ENCODE peak calls at places on chromosomes 12 and 14, in four cellular contexts. One of them, this sample, is unnamed.

GRCh38 chr12:95859344-95859816 is 628 bp downstream of the SNRPF start:
- DNase-seq in germinal center: peak
- DNase-seq in NCI-H1694: no peak
- DNase-seq in hypothalamus: no peak
- DNase-seq in this sample: peak

GRCh38 chr12:17928708-17929366 is 161.2 kb downstream of the RERGL start:
- DNase-seq in germinal center: no peak
- DNase-seq in NCI-H1694: peak
- DNase-seq in hypothalamus: no peak
- DNase-seq in this sample: no peak

GRCh38 chr14:94599656-94600004 is 12.6 kb upstream of the SERPINA3 start:
- DNase-seq in germinal center: no peak
- DNase-seq in NCI-H1694: no peak
- DNase-seq in hypothalamus: no peak
- DNase-seq in this sample: no peak

GRCh38 chr14:64963611-64964010 is 8.5 kb downstream of the RAB15 start:
- DNase-seq in germinal center: no peak
- DNase-seq in NCI-H1694: no peak
- DNase-seq in hypothalamus: no peak
- DNase-seq in this sample: no peak

GRCh38 chr12:92107621-92108131 is 38.0 kb downstream of the BTG1 start:
- DNase-seq in germinal center: no peak
- DNase-seq in NCI-H1694: no peak
- DNase-seq in hypothalamus: no peak
- DNase-seq in this sample: no peak

GRCh38 chr14:102075155-102075554 is 11.7 kb downstream of the HSP90AA1 start:
- DNase-seq in germinal center: no peak
- DNase-seq in NCI-H1694: no peak
- DNase-seq in hypothalamus: no peak
- DNase-seq in this sample: no peak

GRCh38 chr12:6049587-6049986 is 74.9 kb downstream of the VWF start:
- DNase-seq in germinal center: no peak
- DNase-seq in NCI-H1694: no peak
- DNase-seq in hypothalamus: no peak
- DNase-seq in this sample: no peak

GRCh38 chr12:102851246-102851645 is 65.8 kb downstream of the PAH start:
- DNase-seq in germinal center: no peak
- DNase-seq in NCI-H1694: no peak
- DNase-seq in hypothalamus: no peak
- DNase-seq in this sample: no peak

GRCh38 chr12:75212072-75212471 is 2.4 kb upstream of the KCNC2 start:
- DNase-seq in germinal center: no peak
- DNase-seq in NCI-H1694: no peak
- DNase-seq in hypothalamus: no peak
- DNase-seq in this sample: no peak

GRCh38 chr12:110249716-110250225 is 31.3 kb upstream of the ATP2A2 start:
- DNase-seq in germinal center: no peak
- DNase-seq in NCI-H1694: no peak
- DNase-seq in hypothalamus: peak
- DNase-seq in this sample: no peak

GRCh38 chr12:88579572-88579940 is 715 bp downstream of the KITLG start:
- DNase-seq in germinal center: peak
- DNase-seq in NCI-H1694: no peak
- DNase-seq in hypothalamus: peak
- DNase-seq in this sample: no peak

GRCh38 chr12:103735291-103735690 is 105.7 kb downstream of the NT5DC3 start:
- DNase-seq in germinal center: no peak
- DNase-seq in NCI-H1694: no peak
- DNase-seq in hypothalamus: no peak
- DNase-seq in this sample: no peak

GRCh38 chr12:107379852-107380567 is 286.7 kb upstream of the CRY1 start:
- DNase-seq in germinal center: no peak
- DNase-seq in NCI-H1694: no peak
- DNase-seq in hypothalamus: no peak
- DNase-seq in this sample: no peak

GRCh38 chr12:87383705-87384104 is 645.5 kb downstream of the C12orf50 start:
- DNase-seq in germinal center: no peak
- DNase-seq in NCI-H1694: no peak
- DNase-seq in hypothalamus: no peak
- DNase-seq in this sample: no peak

GRCh38 chr12:114678028-114678427 is 5.9 kb downstream of the TBX3 start:
- DNase-seq in germinal center: no peak
- DNase-seq in NCI-H1694: no peak
- DNase-seq in hypothalamus: no peak
- DNase-seq in this sample: no peak

GRCh38 chr12:120831648-120832267 is 72.4 kb downstream of the SPPL3 start:
- DNase-seq in germinal center: no peak
- DNase-seq in NCI-H1694: no peak
- DNase-seq in hypothalamus: no peak
- DNase-seq in this sample: no peak

GRCh38 chr14:95255487-95255886 is 64.2 kb downstream of the CLMN start:
- DNase-seq in germinal center: no peak
- DNase-seq in NCI-H1694: no peak
- DNase-seq in hypothalamus: no peak
- DNase-seq in this sample: no peak

GRCh38 chr12:73465106-73465505 is 1072.5 kb upstream of the ATXN7L3B start:
- DNase-seq in germinal center: no peak
- DNase-seq in NCI-H1694: no peak
- DNase-seq in hypothalamus: no peak
- DNase-seq in this sample: no peak

GRCh38 chr14:104644236-104644635 is 39.7 kb upstream of the TMEM179 start:
- DNase-seq in germinal center: no peak
- DNase-seq in NCI-H1694: no peak
- DNase-seq in hypothalamus: no peak
- DNase-seq in this sample: no peak

GRCh38 chr12:76268267-76268666 is 79.9 kb downstream of the BBS10 start:
- DNase-seq in germinal center: no peak
- DNase-seq in NCI-H1694: no peak
- DNase-seq in hypothalamus: no peak
- DNase-seq in this sample: no peak

GRCh38 chr12:69066420-69067373 is 133.7 kb upstream of the CPM start:
- DNase-seq in germinal center: no peak
- DNase-seq in NCI-H1694: no peak
- DNase-seq in hypothalamus: no peak
- DNase-seq in this sample: no peak

GRCh38 chr12:92503977-92504966 is 198.5 kb upstream of the PLEKHG7 start:
- DNase-seq in germinal center: no peak
- DNase-seq in NCI-H1694: peak
- DNase-seq in hypothalamus: no peak
- DNase-seq in this sample: no peak

GRCh38 chr14:68148276-68148675 is 328.7 kb downstream of the RAD51B start:
- DNase-seq in germinal center: no peak
- DNase-seq in NCI-H1694: no peak
- DNase-seq in hypothalamus: no peak
- DNase-seq in this sample: no peak